ENCODE peak calls at places on chromosome 1, in eight cellular contexts. U, B, A, C, I, Q, L and E are unnamed samples.

GRCh38 chr1:157310401-157310800 is 172.2 kb upstream of the ETV3 start:
- DNase-seq in U (no peak), B (no peak), A (no peak), C (no peak), I (no peak), Q (no peak), L (no peak), E (no peak)

GRCh38 chr1:110341146-110341871 is 2.1 kb downstream of the RBM15 start:
- DNase-seq in U (peak), B (no peak), A (no peak), C (no peak), I (no peak), Q (no peak), L (no peak), E (no peak)

GRCh38 chr1:172863031-172863430 is 187.7 kb downstream of the TNFSF18 start:
- DNase-seq in U (no peak), B (no peak), A (no peak), C (no peak), I (no peak), Q (no peak), L (no peak), E (no peak)

GRCh38 chr1:192439373-192440025 is 122.7 kb downstream of the RGS21 start:
- DNase-seq in U (no peak), B (no peak), A (no peak), C (peak), I (peak), Q (no peak), L (no peak), E (peak)

GRCh38 chr1:178282949-178283367 is 189.1 kb downstream of the RASAL2 start:
- DNase-seq in U (no peak), B (no peak), A (no peak), C (peak), I (no peak), Q (no peak), L (no peak), E (peak)

GRCh38 chr1:209086486-209087192 is 496.9 kb upstream of the CAMK1G start:
- DNase-seq in U (no peak), B (no peak), A (no peak), C (no peak), I (no peak), Q (no peak), L (no peak), E (peak)

GRCh38 chr1:201624741-201625646 is 86.1 kb downstream of the NAV1 start:
- DNase-seq in U (no peak), B (no peak), A (no peak), C (peak), I (peak), Q (no peak), L (no peak), E (peak)

GRCh38 chr1:3515774-3516480 is 61.5 kb downstream of the ARHGEF16 start:
- DNase-seq in U (no peak), B (no peak), A (no peak), C (peak), I (no peak), Q (no peak), L (no peak), E (no peak)

GRCh38 chr1:108692724-108693655 is 880 bp downstream of the PRPF38B start:
- DNase-seq in U (peak), B (peak), A (no peak), C (peak), I (no peak), Q (peak), L (peak), E (peak)

GRCh38 chr1:38953433-38953860 is 11.8 kb upstream of the RHBDL2 start:
- DNase-seq in U (no peak), B (no peak), A (peak), C (peak), I (no peak), Q (no peak), L (no peak), E (no peak)

GRCh38 chr1:12436345-12436658 is 181.7 kb downstream of the DHRS3 start:
- DNase-seq in U (no peak), B (no peak), A (no peak), C (no peak), I (no peak), Q (no peak), L (no peak), E (no peak)

GRCh38 chr1:43074244-43074643 is 97.8 kb downstream of the EBNA1BP2 start:
- DNase-seq in U (no peak), B (no peak), A (no peak), C (peak), I (no peak), Q (no peak), L (no peak), E (no peak)

GRCh38 chr1:53594391-53595180 is 135.4 kb downstream of the DMRTB1 start:
- DNase-seq in U (no peak), B (no peak), A (no peak), C (no peak), I (no peak), Q (no peak), L (no peak), E (no peak)

GRCh38 chr1:8365661-8366362 is 47.9 kb downstream of the SLC45A1 start:
- DNase-seq in U (no peak), B (no peak), A (no peak), C (no peak), I (no peak), Q (no peak), L (no peak), E (no peak)